ENCODE peak calls at places on chromosome 6, in six cellular contexts. C is amygdala, W is NCI-H2081, B is neural crest cell, M is left colon, Y is ascending aorta. K is an unnamed sample.

GRCh38 chr6:149082320-149082719 is 235.2 kb upstream of the TAB2 start:
- DNase-seq in C (peak; percentile 55), W (peak; percentile 64), B (peak; percentile 80), M (peak; percentile 92), Y (peak; percentile 87), K (no peak)

GRCh38 chr6:14824835-14825223 is 421.0 kb upstream of the JARID2 start:
- DNase-seq in C (no peak), W (no peak), B (no peak), M (no peak), Y (no peak), K (no peak)

GRCh38 chr6:21208796-21209186 is 384.8 kb upstream of the SOX4 start:
- DNase-seq in C (no peak), W (no peak), B (no peak), M (no peak), Y (no peak), K (no peak)

GRCh38 chr6:49072146-49072545 is 390.9 kb downstream of the MMUT start:
- DNase-seq in C (no peak), W (no peak), B (no peak), M (no peak), Y (no peak), K (no peak)

GRCh38 chr6:159068904-159069578 is 24.2 kb upstream of the TAGAP start:
- DNase-seq in C (no peak), W (no peak), B (no peak), M (no peak), Y (no peak), K (no peak)

GRCh38 chr6:16129623-16130243 is 847 bp downstream of the MYLIP start:
- DNase-seq in C (no peak), W (peak; percentile 50), B (no peak), M (peak; percentile 60), Y (no peak), K (no peak)

GRCh38 chr6:5357486-5357885 is 96.2 kb downstream of the FARS2 start:
- DNase-seq in C (no peak), W (no peak), B (no peak), M (no peak), Y (no peak), K (no peak)

GRCh38 chr6:146860583-146860982 is 261.8 kb downstream of the ADGB start:
- DNase-seq in C (no peak), W (no peak), B (no peak), M (no peak), Y (no peak), K (no peak)

GRCh38 chr6:125340946-125341345 is 39.2 kb upstream of the HDDC2 start:
- DNase-seq in C (no peak), W (no peak), B (no peak), M (no peak), Y (no peak), K (no peak)

GRCh38 chr6:17258763-17259162 is 22.4 kb upstream of the RBM24 start:
- DNase-seq in C (no peak), W (no peak), B (no peak), M (no peak), Y (no peak), K (no peak)

GRCh38 chr6:121838842-121839241 is 403.4 kb downstream of the GJA1 start:
- DNase-seq in C (no peak), W (no peak), B (no peak), M (no peak), Y (no peak), K (no peak)

GRCh38 chr6:147285087-147285855 is 81.1 kb downstream of the STXBP5 start:
- DNase-seq in C (no peak), W (no peak), B (no peak), M (no peak), Y (no peak), K (no peak)

GRCh38 chr6:156256161-156256560 is 521.0 kb upstream of the ARID1B start:
- DNase-seq in C (no peak), W (no peak), B (no peak), M (no peak), Y (no peak), K (no peak)

GRCh38 chr6:101803146-101803545 is 409.6 kb downstream of the GRIK2 start:
- DNase-seq in C (no peak), W (no peak), B (no peak), M (no peak), Y (no peak), K (no peak)

GRCh38 chr6:149806127-149806526 is 56.6 kb downstream of the PCMT1 start:
- DNase-seq in C (no peak), W (no peak), B (no peak), M (no peak), Y (no peak), K (no peak)

GRCh38 chr6:52423971-52424381 is 3.8 kb downstream of the EFHC1 start:
- DNase-seq in C (no peak), W (no peak), B (no peak), M (no peak), Y (peak; percentile 73), K (no peak)

GRCh38 chr6:26329763-26330511 is 35.1 kb upstream of the BTN3A2 start:
- DNase-seq in C (no peak), W (peak; percentile 57), B (peak; percentile 44), M (no peak), Y (no peak), K (no peak)

GRCh38 chr6:43806041-43806757 is 36.2 kb downstream of the VEGFA start:
- DNase-seq in C (no peak), W (no peak), B (no peak), M (peak; percentile 73), Y (no peak), K (no peak)

GRCh38 chr6:156262014-156262413 is 515.2 kb upstream of the ARID1B start:
- DNase-seq in C (no peak), W (peak; percentile 19), B (no peak), M (no peak), Y (no peak), K (no peak)

GRCh38 chr6:101380861-101381630 is 12.5 kb upstream of the GRIK2 start:
- DNase-seq in C (no peak), W (no peak), B (no peak), M (no peak), Y (no peak), K (no peak)

GRCh38 chr6:13081189-13081563 is 247.2 kb downstream of the TBC1D7 start:
- DNase-seq in C (no peak), W (no peak), B (no peak), M (no peak), Y (no peak), K (no peak)

GRCh38 chr6:17900011-17900410 is 87.4 kb downstream of the KIF13A start:
- DNase-seq in C (no peak), W (no peak), B (no peak), M (no peak), Y (no peak), K (no peak)

GRCh38 chr6:1335367-1336037 is 23.6 kb downstream of the FOXQ1 start:
- DNase-seq in C (no peak), W (no peak), B (no peak), M (peak; percentile 40), Y (no peak), K (no peak)

GRCh38 chr6:35173068-35174042 is 32.2 kb upstream of the TCP11 start:
- DNase-seq in C (no peak), W (no peak), B (no peak), M (no peak), Y (no peak), K (no peak)

GRCh38 chr6:130306377-130306776 is 59.4 kb upstream of the TMEM200A start:
- DNase-seq in C (no peak), W (no peak), B (no peak), M (no peak), Y (no peak), K (no peak)

GRCh38 chr6:44043036-44043478 is 84.2 kb downstream of the MRPL14 start:
- DNase-seq in C (no peak), W (no peak), B (no peak), M (no peak), Y (no peak), K (no peak)

GRCh38 chr6:117615981-117616961 is 14.0 kb upstream of the GOPC start:
- DNase-seq in C (no peak), W (no peak), B (no peak), M (no peak), Y (no peak), K (no peak)

GRCh38 chr6:36701401-36701991 is 3.9 kb downstream of the RAB44 start:
- DNase-seq in C (no peak), W (no peak), B (no peak), M (no peak), Y (peak; percentile 54), K (no peak)

GRCh38 chr6:21823371-21823770 is 229.8 kb downstream of the SOX4 start:
- DNase-seq in C (no peak), W (no peak), B (no peak), M (no peak), Y (no peak), K (no peak)

GRCh38 chr6:20238688-20239587 is 26.7 kb upstream of the MBOAT1 start:
- DNase-seq in C (no peak), W (no peak), B (no peak), M (no peak), Y (no peak), K (no peak)

K was measured in SIG-M5.